ENCODE peak calls at places on chromosomes 6 and 20, in five cellular contexts. O is fibroblast of lung, C is HCT116, J is A673, B is mammary epithelial cell. E is an unnamed sample. For H3K4me1, the result is how much of the 10 kb centered on the place peaks cover.

GRCh38 chr6:148118303-148118702 is 224.3 kb upstream of the SASH1 start:
- DNase-seq in J (no peak), B (no peak), O (no peak), C (no peak), E (no peak)

GRCh38 chr20:48657426-48658197 is 170.2 kb downstream of the PREX1 start:
- DNase-seq in O (peak), C (peak), J (peak), B (peak), E (peak)

GRCh38 chr20:57620274-57620990 is at the start of gene ZBP1:
- DNase-seq in C (no peak), B (no peak), J (no peak), O (no peak), E (peak)

GRCh38 chr6:62390413-62390812 is 104.4 kb upstream of the KHDRBS2 start:
- DNase-seq in J (no peak), C (no peak), O (no peak), B (no peak), E (no peak)

GRCh38 chr6:113416166-113416565 is 441.0 kb upstream of the MARCKS start:
- DNase-seq in J (no peak), C (no peak), O (peak), B (no peak), E (no peak)

GRCh38 chr6:90121982-90122381 is 174.7 kb downstream of the BACH2 start:
- DNase-seq in B (peak), J (no peak), C (no peak), O (peak), E (no peak)

GRCh38 chr6:22886881-22887581 is 317.7 kb downstream of the HDGFL1 start:
- DNase-seq in O (peak), B (peak), J (no peak), C (no peak), E (no peak)

GRCh38 chr20:10672579-10673127 is 1.1 kb downstream of the JAG1 start:
- DNase-seq in J (peak), O (peak), B (peak), C (no peak), E (no peak)

GRCh38 chr6:14616611-14617010 is 499.0 kb downstream of the CD83 start:
- DNase-seq in O (peak), J (no peak), C (no peak), B (no peak), E (no peak)

GRCh38 chr6:64217721-64218603 is 582.4 kb downstream of the PHF3 start:
- DNase-seq in J (no peak), B (no peak), O (peak), C (no peak), E (no peak)

DNA sequence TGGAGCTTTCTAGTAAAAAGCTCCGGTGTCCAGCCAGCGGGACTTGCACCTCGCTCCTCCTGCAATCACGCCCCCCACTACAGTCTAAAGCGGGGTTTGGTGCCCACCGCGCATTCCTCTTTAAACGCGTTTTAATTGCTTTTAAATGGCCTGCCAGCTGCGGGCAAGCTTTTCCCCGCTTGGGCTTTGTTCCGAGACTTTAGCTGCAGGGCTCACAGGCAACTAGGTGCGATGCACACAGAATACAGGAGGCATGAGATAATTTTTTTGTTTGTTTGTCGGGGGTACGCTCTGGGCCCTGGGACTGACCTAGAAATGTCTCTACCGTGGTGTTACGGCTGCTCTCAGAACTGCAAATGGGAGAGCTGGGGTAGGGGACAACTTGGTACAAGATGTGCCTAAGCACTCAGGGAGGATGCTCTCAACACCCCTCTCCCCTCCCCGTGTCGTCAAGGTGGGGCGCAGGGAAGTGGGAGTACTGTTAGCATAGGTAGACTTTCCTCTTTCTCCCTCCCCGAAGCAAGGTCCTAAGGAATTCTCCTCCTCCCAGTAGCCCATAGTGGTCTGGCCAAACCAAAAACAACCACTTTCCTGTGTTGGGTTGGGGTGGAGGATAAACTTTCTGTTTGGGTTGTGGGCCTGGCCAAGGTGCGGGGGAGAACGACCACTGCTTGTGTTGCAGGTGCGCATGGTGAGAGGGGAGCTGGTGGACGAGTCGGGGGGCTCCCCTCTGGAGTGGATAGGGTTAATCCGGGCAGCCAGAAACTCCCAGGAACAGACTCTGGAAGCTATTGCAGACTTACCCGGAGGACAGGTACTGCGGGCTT is 1.6 kb downstream of the PRDM13 start:
- DNase-seq in B (no peak), C (no peak), J (no peak), O (no peak), E (no peak)
- TF ChIP-seq EZH2 in B (no peak), C (no peak), J (no peak), O (peak), E (no peak)

GRCh38 chr20:44186201-44186600 is 787 bp downstream of the JPH2 start:
- DNase-seq in J (no peak), C (no peak), O (no peak), B (no peak), E (no peak)
- H3K27ac ChIP-seq in J (no peak), C (no peak), O (no peak), B (peak), E (no peak)

DNA sequence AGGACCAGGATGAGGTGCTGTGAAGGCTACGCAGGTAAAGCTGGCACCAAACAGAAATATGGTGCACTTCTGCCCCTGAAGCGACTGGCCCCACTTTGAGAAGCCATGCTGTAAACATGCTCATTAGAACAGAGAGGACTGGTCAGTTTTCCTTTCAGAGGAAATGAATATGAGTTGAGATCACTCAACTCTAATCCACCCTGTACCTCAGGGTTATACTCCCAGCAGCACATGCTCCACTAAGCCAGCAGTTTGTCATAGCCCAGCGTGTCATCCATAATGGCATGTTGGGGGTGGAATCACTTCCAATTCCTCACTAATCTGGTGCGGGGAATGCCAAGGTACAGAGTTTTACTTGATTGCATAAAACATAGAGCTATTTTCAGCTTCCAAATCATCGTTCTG is 98.1 kb downstream of the HIVEP2 start:
- DNase-seq in B (peak), C (no peak), J (peak), O (peak), E (no peak)
- H3K4me1 ChIP-seq in B (half or more), C (under half), J (under half), O (under half), E (under half)

GRCh38 chr6:34439442-34439841 is 13.6 kb upstream of the RPS10 start:
- DNase-seq in J (no peak), B (no peak), O (no peak), C (no peak), E (no peak)
- TF ChIP-seq EZH2 in J (no peak), B (no peak), O (no peak), C (no peak), E (no peak)

GRCh38 chr20:33387177-33387576 is 14.1 kb downstream of the CDK5RAP1 start:
- DNase-seq in B (peak), J (no peak), C (no peak), O (peak), E (no peak)

GRCh38 chr20:33388268-33388667 is 13.1 kb downstream of the CDK5RAP1 start:
- DNase-seq in O (no peak), C (no peak), J (no peak), B (no peak), E (no peak)

GRCh38 chr20:33392016-33392415 is 9.3 kb downstream of the CDK5RAP1 start:
- DNase-seq in B (no peak), O (peak), J (peak), C (no peak), E (no peak)

GRCh38 chr20:33386673-33387072 is 14.6 kb downstream of the CDK5RAP1 start:
- DNase-seq in J (no peak), B (no peak), O (no peak), C (no peak), E (no peak)
- H3K27ac ChIP-seq in J (no peak), B (no peak), O (no peak), C (no peak), E (no peak)

DNA sequence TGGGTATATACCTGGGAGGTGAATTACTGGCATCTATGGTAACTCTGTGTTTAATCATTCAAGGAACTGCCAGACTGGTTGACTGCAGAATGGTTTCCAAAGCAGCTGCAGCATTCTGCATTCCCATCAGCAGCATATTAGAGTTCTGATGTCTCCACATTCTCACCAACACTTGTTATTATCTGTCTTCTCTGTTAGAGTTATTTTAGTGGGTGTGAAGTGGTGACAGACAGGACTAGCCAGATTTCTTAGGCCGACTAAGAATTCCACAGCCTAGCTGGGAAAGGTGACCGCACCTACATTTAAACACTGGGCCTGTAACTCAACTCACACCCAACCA is 110.9 kb downstream of the TMEM170B start:
- DNase-seq in C (no peak), B (no peak), O (no peak), J (no peak), E (no peak)
- H3K4me1 ChIP-seq in C (under half), B (under half), O (under half), J (under half), E (under half)

DNA sequence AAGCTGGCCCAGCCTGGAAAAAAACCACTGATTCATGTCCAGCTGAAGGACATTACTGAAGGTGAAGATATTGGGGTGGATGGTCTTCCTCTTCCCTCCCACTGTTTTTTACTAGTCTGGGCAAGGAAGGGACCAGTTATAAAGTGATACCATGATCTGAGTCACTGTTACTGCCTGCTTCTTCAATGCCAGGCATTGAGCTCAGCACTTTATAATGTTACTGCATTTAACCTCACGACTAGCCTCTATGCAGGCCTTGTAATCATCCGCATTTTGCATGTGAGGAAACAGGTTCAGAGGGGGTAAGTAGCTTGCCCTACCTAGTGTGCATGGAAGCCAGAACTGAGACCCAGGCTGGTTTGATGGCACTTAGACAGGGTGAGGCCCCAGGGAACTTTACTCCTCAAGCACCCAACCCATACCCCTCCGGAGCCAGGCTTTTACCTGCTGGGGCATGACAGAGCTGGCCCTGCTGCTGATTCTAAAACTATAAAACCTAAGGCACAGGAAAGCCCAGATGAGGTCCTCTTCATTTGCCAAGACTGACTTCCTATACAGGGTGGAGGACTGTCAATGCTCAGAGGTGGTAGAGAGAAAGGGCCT is 11.0 kb upstream of the KCNK5 start:
- DNase-seq in C (no peak), O (no peak), J (no peak), B (peak), E (no peak)
- TF ChIP-seq EZH2 in C (no peak), O (no peak), J (no peak), B (no peak), E (no peak)

DNA sequence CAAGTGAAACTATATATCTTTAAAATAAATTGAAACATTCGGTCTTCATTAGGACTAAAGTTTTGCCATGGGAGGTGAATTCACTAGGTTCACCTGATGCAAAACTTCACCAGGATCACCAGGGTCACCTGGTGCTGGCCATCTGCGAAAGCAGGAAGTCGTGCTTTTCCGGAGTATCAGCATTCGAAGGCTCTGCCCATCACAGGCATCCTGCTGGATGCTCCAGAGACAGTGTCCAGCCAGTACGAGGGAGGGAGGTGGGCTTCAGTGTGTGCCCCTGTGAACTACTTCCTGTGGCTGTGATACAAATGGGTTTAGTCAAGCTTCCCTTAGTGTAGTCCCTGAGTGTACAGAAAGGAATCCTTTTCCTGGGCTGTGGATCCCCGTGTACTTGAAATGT is 3.4 kb upstream of the RPS6KA2 start:
- DNase-seq in J (no peak), O (no peak), C (no peak), B (no peak), E (no peak)
- H3K27ac ChIP-seq in J (no peak), O (no peak), C (no peak), B (no peak), E (no peak)

GRCh38 chr20:41406307-41406706 is 39.7 kb upstream of the EMILIN3 start:
- DNase-seq in B (no peak), C (no peak), O (no peak), J (no peak), E (no peak)
- H3K4me1 ChIP-seq in B (under half), C (under half), O (under half), J (under half), E (under half)

E was measured in DND-41.